ENCODE peak calls at places on chromosome 19, in seven cellular contexts. M is suprapubic skin, I is uterus, B is esophagus squamous epithelium, T is lower leg skin, A is WTC11, O is epithelial cell of proximal tubule. V is an unnamed sample.

GRCh38 chr19:55241143-55241934 is 12.8 kb upstream of the TMEM86B start:
- DNase-seq in M (no peak), I (no peak), B (no peak), T (no peak), A (no peak), O (no peak), V (no peak)

GRCh38 chr19:33472696-33473624 is 48.6 kb downstream of the PEPD start:
- DNase-seq in M (peak; percentile 54), I (no peak), B (no peak), T (peak; percentile 20), A (peak; percentile 8), O (no peak), V (no peak)

GRCh38 chr19:47109541-47110375 is 3.8 kb downstream of the ZC3H4 start:
- DNase-seq in M (no peak), I (peak; percentile 43), B (no peak), T (no peak), A (no peak), O (no peak), V (no peak)

GRCh38 chr19:12884926-12885748 is 1.9 kb downstream of the KLF1 start:
- DNase-seq in M (no peak), I (no peak), B (peak; percentile 38), T (peak; percentile 94), A (peak; percentile 99), O (no peak), V (no peak)

GRCh38 chr19:39557791-39558622 is 18.0 kb upstream of the EID2 start:
- DNase-seq in M (no peak), I (no peak), B (no peak), T (no peak), A (no peak), O (no peak), V (no peak)

GRCh38 chr19:14476663-14477401 is 1.7 kb upstream of the PTGER1 start:
- DNase-seq in M (no peak), I (peak; percentile 47), B (no peak), T (no peak), A (no peak), O (no peak), V (no peak)

GRCh38 chr19:29690842-29691241 is 24.2 kb downstream of the C19orf12 start:
- DNase-seq in M (no peak), I (no peak), B (no peak), T (no peak), A (peak; percentile 43), O (no peak), V (no peak)

GRCh38 chr19:40612831-40613668 is 11.9 kb downstream of the LTBP4 start:
- DNase-seq in M (peak; percentile 89), I (peak; percentile 67), B (peak; percentile 25), T (peak; percentile 93), A (peak; percentile 94), O (no peak), V (no peak)

GRCh38 chr19:29845576-29846176 is 33.9 kb downstream of the CCNE1 start:
- DNase-seq in M (no peak), I (peak; percentile 19), B (no peak), T (peak; percentile 88), A (no peak), O (no peak), V (no peak)

GRCh38 chr19:7083076-7083956 is 13.8 kb downstream of the ZNF557 start:
- DNase-seq in M (no peak), I (no peak), B (no peak), T (no peak), A (no peak), O (no peak), V (no peak)

GRCh38 chr19:7088999-7089398 is 19.5 kb downstream of the ZNF557 start:
- DNase-seq in M (no peak), I (no peak), B (no peak), T (no peak), A (no peak), O (no peak), V (no peak)
- TF ChIP-seq CTCF in M (no peak), I (no peak), B (no peak), T (no peak), A (no peak), O (no peak), V (no peak)

GRCh38 chr19:48308695-48309586 is 16.4 kb upstream of the EMP3 start:
- DNase-seq in M (no peak), I (no peak), B (no peak), T (no peak), A (peak; percentile 51), O (no peak), V (no peak)
- TF ChIP-seq CTCF in M (no peak), I (no peak), B (no peak), T (no peak), A (no peak), O (peak; percentile 46), V (no peak)

GRCh38 chr19:2253106-2254051 is 2.8 kb downstream of the JSRP1 start:
- DNase-seq in M (no peak), I (no peak), B (no peak), T (no peak), A (peak; percentile 72), O (no peak), V (no peak)
- TF ChIP-seq CTCF in M (no peak), I (no peak), B (no peak), T (no peak), A (peak; percentile 50), O (no peak), V (no peak)

GRCh38 chr19:8988204-8988603 is 22.0 kb downstream of the MUC16 start:
- DNase-seq in M (no peak), I (no peak), B (no peak), T (no peak), A (peak; percentile 19), O (no peak), V (no peak)
- TF ChIP-seq CTCF in M (no peak), I (no peak), B (no peak), T (no peak), A (peak; percentile 30), O (peak; percentile 12), V (no peak)

V was measured in vagina.